ENCODE peak calls at places on chromosomes 6 and 20, in four cellular contexts. P is DND-41, G is Calu3, S is fibroblast of lung. D is an unnamed sample.

GRCh38 chr6:87808005-87808757 is 106.1 kb upstream of the AKIRIN2 start:
- DNase-seq in P (no peak), G (no peak), S (no peak), D (no peak)

GRCh38 chr6:157609556-157609955 is 213.5 kb upstream of the SNX9 start:
- DNase-seq in P (no peak), G (no peak), S (no peak), D (no peak)

GRCh38 chr6:90442366-90442765 is 144.5 kb downstream of the MAP3K7 start:
- DNase-seq in P (no peak), G (no peak), S (peak), D (no peak)

GRCh38 chr6:109079981-109080380 is 14.7 kb downstream of the SESN1 start:
- DNase-seq in P (no peak), G (no peak), S (no peak), D (no peak)

GRCh38 chr6:143642403-143642802 is 35.4 kb upstream of the PHACTR2 start:
- DNase-seq in P (no peak), G (no peak), S (no peak), D (no peak)

GRCh38 chr6:37860226-37860839 is 40.8 kb downstream of the ZFAND3 start:
- DNase-seq in P (peak), G (peak), S (peak), D (peak)

GRCh38 chr6:26104457-26105108 is 17.4 kb downstream of the HFE start:
- DNase-seq in P (peak), G (peak), S (no peak), D (no peak)

GRCh38 chr6:80211295-80211694 is 104.8 kb downstream of the BCKDHB start:
- DNase-seq in P (no peak), G (no peak), S (no peak), D (no peak)

GRCh38 chr20:57880155-57880648 is 170.4 kb upstream of the PMEPA1 start:
- DNase-seq in P (no peak), G (no peak), S (no peak), D (no peak)

GRCh38 chr6:83615025-83615999 is 93.6 kb downstream of the SNAP91 start:
- DNase-seq in P (peak), G (peak), S (peak), D (peak)

GRCh38 chr20:37407573-37408002 is 61.6 kb downstream of the SRC start:
- DNase-seq in P (no peak), G (no peak), S (no peak), D (peak)

GRCh38 chr6:11275598-11275997 is 43.1 kb upstream of the NEDD9 start:
- DNase-seq in P (peak), G (peak), S (no peak), D (no peak)

GRCh38 chr20:30611239-30611984 is 646.1 kb upstream of the DEFB115 start:
- DNase-seq in P (no peak), G (no peak), S (no peak), D (no peak)

GRCh38 chr6:33717857-33718552 is 6.5 kb upstream of the UQCC2 start:
- DNase-seq in P (no peak), G (no peak), S (no peak), D (no peak)

D was measured in G401.